ENCODE peak calls at places on chromosomes 4 and X, in four cellular contexts. One of them, this sample, is unnamed.

GRCh38 chr4:74109116-74109791 is 10.3 kb upstream of the CXCL2 start:
- DNase-seq in psoas muscle: peak; percentile 41
- DNase-seq in pancreas: no peak
- DNase-seq in transverse colon: peak; percentile 27
- DNase-seq in this sample: peak; percentile 84

GRCh38 chr4:38873290-38873949 is 5.8 kb downstream of the FAM114A1 start:
- DNase-seq in psoas muscle: no peak
- DNase-seq in pancreas: no peak
- DNase-seq in transverse colon: no peak
- DNase-seq in this sample: no peak

GRCh38 chr4:151098191-151098590 is 1.2 kb upstream of the RPS3A start:
- DNase-seq in psoas muscle: no peak
- DNase-seq in pancreas: no peak
- DNase-seq in transverse colon: peak; percentile 10
- DNase-seq in this sample: no peak

GRCh38 chr4:2672082-2672481 is 84.1 kb downstream of the TNIP2 start:
- DNase-seq in psoas muscle: no peak
- DNase-seq in pancreas: no peak
- DNase-seq in transverse colon: no peak
- DNase-seq in this sample: no peak

GRCh38 chr4:185839204-185839712 is 27.3 kb upstream of the SORBS2 start:
- DNase-seq in psoas muscle: peak; percentile 38
- DNase-seq in pancreas: no peak
- DNase-seq in transverse colon: peak; percentile 57
- DNase-seq in this sample: peak; percentile 82

GRCh38 chrX:47169273-47169672 is 24.3 kb downstream of the RBM10 start:
- DNase-seq in psoas muscle: no peak
- DNase-seq in pancreas: no peak
- DNase-seq in transverse colon: no peak
- DNase-seq in this sample: no peak

GRCh38 chr4:125389713-125390112 is 75.0 kb downstream of the FAT4 start:
- DNase-seq in psoas muscle: no peak
- DNase-seq in pancreas: no peak
- DNase-seq in transverse colon: no peak
- DNase-seq in this sample: peak; percentile 88

GRCh38 chr4:40933272-40934053 is 183.7 kb downstream of the NSUN7 start:
- DNase-seq in psoas muscle: no peak
- DNase-seq in pancreas: no peak
- DNase-seq in transverse colon: no peak
- DNase-seq in this sample: no peak

GRCh38 chrX:155997436-155997835 is at the start of gene IL9R:
- DNase-seq in psoas muscle: no peak
- DNase-seq in pancreas: no peak
- DNase-seq in transverse colon: no peak
- DNase-seq in this sample: no peak

GRCh38 chrX:413322-414201 is 26.9 kb upstream of the PPP2R3B start:
- DNase-seq in psoas muscle: peak; percentile 23
- DNase-seq in pancreas: no peak
- DNase-seq in transverse colon: no peak
- DNase-seq in this sample: no peak

GRCh38 chr4:130395871-130396270 is 1299.9 kb downstream of the C4orf33 start:
- DNase-seq in psoas muscle: no peak
- DNase-seq in pancreas: no peak
- DNase-seq in transverse colon: no peak
- DNase-seq in this sample: peak; percentile 78

GRCh38 chr4:160848901-160849735 is 1314.7 kb downstream of the FSTL5 start:
- DNase-seq in psoas muscle: no peak
- DNase-seq in pancreas: no peak
- DNase-seq in transverse colon: no peak
- DNase-seq in this sample: no peak

GRCh38 chr4:15066140-15066539 is 63.9 kb downstream of the CPEB2 start:
- DNase-seq in psoas muscle: no peak
- DNase-seq in pancreas: no peak
- DNase-seq in transverse colon: no peak
- DNase-seq in this sample: no peak

GRCh38 chr4:114361249-114361648 is 237.4 kb upstream of the UGT8 start:
- DNase-seq in psoas muscle: no peak
- DNase-seq in pancreas: no peak
- DNase-seq in transverse colon: no peak
- DNase-seq in this sample: no peak

GRCh38 chr4:65535128-65535527 is 135.2 kb downstream of the EPHA5 start:
- DNase-seq in psoas muscle: no peak
- DNase-seq in pancreas: no peak
- DNase-seq in transverse colon: no peak
- DNase-seq in this sample: no peak

GRCh38 chr4:153465922-153466636 is at the start of gene TMEM131L:
- DNase-seq in psoas muscle: peak; percentile 80
- DNase-seq in pancreas: peak; percentile 80
- DNase-seq in transverse colon: peak; percentile 72
- DNase-seq in this sample: no peak

GRCh38 chr4:138003248-138003647 is 238.9 kb downstream of the SLC7A11 start:
- DNase-seq in psoas muscle: no peak
- DNase-seq in pancreas: no peak
- DNase-seq in transverse colon: no peak
- DNase-seq in this sample: no peak

GRCh38 chr4:34108456-34108855 is 2135.9 kb downstream of the ARAP2 start:
- DNase-seq in psoas muscle: no peak
- DNase-seq in pancreas: no peak
- DNase-seq in transverse colon: no peak
- DNase-seq in this sample: peak; percentile 3

GRCh38 chr4:36351082-36351666 is 69.8 kb downstream of the DTHD1 start:
- DNase-seq in psoas muscle: peak; percentile 39
- DNase-seq in pancreas: peak; percentile 45
- DNase-seq in transverse colon: peak; percentile 72
- DNase-seq in this sample: no peak

GRCh38 chr4:158681630-158682029 is 9.5 kb downstream of the ETFDH start:
- DNase-seq in psoas muscle: no peak
- DNase-seq in pancreas: no peak
- DNase-seq in transverse colon: no peak
- DNase-seq in this sample: no peak

GRCh38 chrX:29926659-29927058 is 288.7 kb upstream of the MAGEB2 start:
- DNase-seq in psoas muscle: no peak
- DNase-seq in pancreas: no peak
- DNase-seq in transverse colon: no peak
- DNase-seq in this sample: no peak

GRCh38 chr4:101103381-101104142 is 243.8 kb downstream of the PPP3CA start:
- DNase-seq in psoas muscle: no peak
- DNase-seq in pancreas: no peak
- DNase-seq in transverse colon: no peak
- DNase-seq in this sample: no peak

GRCh38 chrX:34338046-34338445 is 205.9 kb upstream of the FAM47A start:
- DNase-seq in psoas muscle: no peak
- DNase-seq in pancreas: no peak
- DNase-seq in transverse colon: no peak
- DNase-seq in this sample: no peak

GRCh38 chr4:76779740-76780459 is 118.0 kb downstream of the SOWAHB start:
- DNase-seq in psoas muscle: no peak
- DNase-seq in pancreas: no peak
- DNase-seq in transverse colon: no peak
- DNase-seq in this sample: no peak

DNA sequence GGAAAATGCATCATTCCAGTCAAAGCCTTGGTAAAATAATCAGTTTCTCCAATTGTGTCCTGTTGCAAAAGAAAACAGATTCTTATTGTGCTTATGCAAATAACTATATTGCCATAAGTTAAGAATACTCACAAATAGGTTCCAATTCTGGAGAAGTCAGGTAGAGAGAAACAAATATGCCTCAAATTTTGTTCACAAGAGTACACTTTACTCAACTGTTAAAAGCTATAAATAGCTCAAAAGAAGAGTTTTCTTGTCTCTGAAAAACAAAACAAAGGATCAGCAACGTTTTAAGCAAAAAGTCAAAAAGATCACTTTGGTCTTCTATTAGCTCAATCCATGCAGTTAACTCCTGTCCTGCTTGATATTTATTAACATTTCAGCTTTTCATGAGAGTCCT is 21.9 kb downstream of the SYTL5 start:
- DNase-seq in psoas muscle: no peak
- DNase-seq in pancreas: no peak
- DNase-seq in transverse colon: no peak
- DNase-seq in this sample: no peak
- TF ChIP-seq CTCF in psoas muscle: no peak
- TF ChIP-seq CTCF in pancreas: no peak
- TF ChIP-seq CTCF in transverse colon: no peak
- TF ChIP-seq CTCF in this sample: no peak

GRCh38 chr4:109728385-109728784 is 1.5 kb downstream of the PLA2G12A start:
- DNase-seq in psoas muscle: no peak
- DNase-seq in pancreas: no peak
- DNase-seq in transverse colon: no peak
- DNase-seq in this sample: no peak
- H3K4me3 ChIP-seq in psoas muscle: peak overlapping the region; percentile 91
- H3K4me3 ChIP-seq in pancreas: peak overlapping the region; percentile 68
- H3K4me3 ChIP-seq in transverse colon: peak overlapping the region; percentile 64
- H3K4me3 ChIP-seq in this sample: peak overlapping the region; percentile 11

GRCh38 chr4:121846662-121847061 is 23.0 kb upstream of the CCNA2 start:
- DNase-seq in psoas muscle: no peak
- DNase-seq in pancreas: no peak
- DNase-seq in transverse colon: no peak
- DNase-seq in this sample: no peak

DNA sequence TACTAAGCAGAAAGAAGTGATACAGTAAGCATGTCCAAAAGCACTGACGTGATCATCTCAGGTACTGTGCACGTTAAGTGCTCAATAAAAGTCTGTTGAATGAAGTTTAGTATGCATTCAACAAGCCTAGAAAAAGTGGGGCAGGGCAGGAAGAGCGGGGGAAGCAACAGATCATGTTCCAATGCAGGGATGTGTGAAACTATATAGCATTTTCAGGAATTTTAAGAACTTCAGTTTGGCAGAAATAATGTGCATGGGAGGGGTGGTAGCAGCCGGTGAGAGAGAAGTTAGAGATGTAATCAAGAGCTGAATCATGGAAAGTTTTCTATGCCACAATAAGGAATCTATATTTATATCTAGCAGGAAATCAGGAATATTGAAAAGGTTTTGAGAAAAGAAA is 19.2 kb upstream of the CCNA2 start:
- DNase-seq in psoas muscle: no peak
- DNase-seq in pancreas: no peak
- DNase-seq in transverse colon: no peak
- DNase-seq in this sample: no peak
- H3K36me3 ChIP-seq in psoas muscle: peaks cover 86% of the 10 kb centered on the region
- H3K36me3 ChIP-seq in pancreas: no peaks in the 10 kb centered on the region
- H3K36me3 ChIP-seq in transverse colon: no peaks in the 10 kb centered on the region
- H3K36me3 ChIP-seq in this sample: no peaks in the 10 kb centered on the region

DNA sequence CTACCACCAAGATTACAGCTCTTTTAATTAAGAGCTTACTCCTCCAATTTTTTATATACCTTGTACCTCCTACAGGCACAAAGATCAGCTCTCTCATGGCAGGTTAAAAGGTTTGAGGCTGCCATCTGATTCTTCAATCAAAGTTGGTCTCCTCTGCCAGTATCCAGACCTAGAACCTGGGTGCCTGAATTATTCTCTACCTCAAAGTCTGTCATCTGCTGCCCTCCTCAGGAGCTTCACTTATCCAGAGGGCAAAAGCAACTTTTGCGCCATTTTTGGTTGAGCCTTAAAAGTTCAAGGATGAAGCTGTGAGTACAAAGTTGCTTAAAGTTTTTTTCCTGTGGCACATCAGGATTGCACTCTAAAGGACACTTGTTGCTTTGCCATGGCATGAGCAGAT is 343.7 kb upstream of the PPP1R2C start:
- DNase-seq in psoas muscle: no peak
- DNase-seq in pancreas: no peak
- DNase-seq in transverse colon: no peak
- DNase-seq in this sample: no peak
- TF ChIP-seq CTCF in psoas muscle: no peak
- TF ChIP-seq CTCF in pancreas: no peak
- TF ChIP-seq CTCF in transverse colon: no peak
- TF ChIP-seq CTCF in this sample: no peak

GRCh38 chrX:17596546-17597205 is 140.6 kb upstream of the SCML1 start:
- DNase-seq in psoas muscle: no peak
- DNase-seq in pancreas: no peak
- DNase-seq in transverse colon: no peak
- DNase-seq in this sample: no peak
- H3K4me3 ChIP-seq in psoas muscle: no peak overlapping the region
- H3K4me3 ChIP-seq in pancreas: no peak overlapping the region
- H3K4me3 ChIP-seq in transverse colon: no peak overlapping the region
- H3K4me3 ChIP-seq in this sample: no peak overlapping the region